ENCODE peak calls at places on chromosome 18, in seven cellular contexts. One of them, this sample, is unnamed.

GRCh38 chr18:11923454-11923853 is 15.3 kb upstream of the MPPE1 start:
- DNase-seq in lung: no peak
- DNase-seq in heart right ventricle: no peak
- DNase-seq in naive thymus-derived CD4-positive, alpha-beta T cell: no peak
- DNase-seq in left ventricle myocardium inferior: no peak
- DNase-seq in CD4-positive, alpha-beta memory T cell: no peak
- DNase-seq in adrenal gland: no peak
- DNase-seq in this sample: no peak

GRCh38 chr18:46152436-46152807 is 48.2 kb downstream of the HAUS1 start:
- DNase-seq in lung: no peak
- DNase-seq in heart right ventricle: peak; percentile 28
- DNase-seq in naive thymus-derived CD4-positive, alpha-beta T cell: no peak
- DNase-seq in left ventricle myocardium inferior: peak; percentile 51
- DNase-seq in CD4-positive, alpha-beta memory T cell: no peak
- DNase-seq in adrenal gland: peak; percentile 70
- DNase-seq in this sample: peak; percentile 62

GRCh38 chr18:9818423-9818734 is 67.4 kb upstream of the TXNDC2 start:
- DNase-seq in lung: no peak
- DNase-seq in heart right ventricle: no peak
- DNase-seq in naive thymus-derived CD4-positive, alpha-beta T cell: no peak
- DNase-seq in left ventricle myocardium inferior: no peak
- DNase-seq in CD4-positive, alpha-beta memory T cell: no peak
- DNase-seq in adrenal gland: no peak
- DNase-seq in this sample: no peak

GRCh38 chr18:66993492-66993891 is 389.6 kb upstream of the CDH19 start:
- DNase-seq in lung: no peak
- DNase-seq in heart right ventricle: no peak
- DNase-seq in naive thymus-derived CD4-positive, alpha-beta T cell: no peak
- DNase-seq in left ventricle myocardium inferior: no peak
- DNase-seq in CD4-positive, alpha-beta memory T cell: no peak
- DNase-seq in adrenal gland: no peak
- DNase-seq in this sample: no peak

GRCh38 chr18:57353940-57354461 is 1.6 kb downstream of the ST8SIA3 start:
- DNase-seq in lung: no peak
- DNase-seq in heart right ventricle: peak; percentile 19
- DNase-seq in naive thymus-derived CD4-positive, alpha-beta T cell: no peak
- DNase-seq in left ventricle myocardium inferior: peak; percentile 30
- DNase-seq in CD4-positive, alpha-beta memory T cell: no peak
- DNase-seq in adrenal gland: peak; percentile 43
- DNase-seq in this sample: peak; percentile 71

GRCh38 chr18:76553715-76554603 is 58.9 kb upstream of the ZNF516 start:
- DNase-seq in lung: peak; percentile 63
- DNase-seq in heart right ventricle: no peak
- DNase-seq in naive thymus-derived CD4-positive, alpha-beta T cell: no peak
- DNase-seq in left ventricle myocardium inferior: no peak
- DNase-seq in CD4-positive, alpha-beta memory T cell: no peak
- DNase-seq in adrenal gland: no peak
- DNase-seq in this sample: no peak

GRCh38 chr18:58051765-58052460 is 7.9 kb downstream of the NEDD4L start:
- DNase-seq in lung: no peak
- DNase-seq in heart right ventricle: no peak
- DNase-seq in naive thymus-derived CD4-positive, alpha-beta T cell: no peak
- DNase-seq in left ventricle myocardium inferior: no peak
- DNase-seq in CD4-positive, alpha-beta memory T cell: no peak
- DNase-seq in adrenal gland: no peak
- DNase-seq in this sample: no peak

GRCh38 chr18:59141294-59142068 is 1.8 kb downstream of the SEC11C start:
- DNase-seq in lung: no peak
- DNase-seq in heart right ventricle: no peak
- DNase-seq in naive thymus-derived CD4-positive, alpha-beta T cell: no peak
- DNase-seq in left ventricle myocardium inferior: no peak
- DNase-seq in CD4-positive, alpha-beta memory T cell: no peak
- DNase-seq in adrenal gland: no peak
- DNase-seq in this sample: no peak

GRCh38 chr18:67730884-67731283 is 214.4 kb upstream of the DSEL start:
- DNase-seq in lung: no peak
- DNase-seq in heart right ventricle: no peak
- DNase-seq in naive thymus-derived CD4-positive, alpha-beta T cell: no peak
- DNase-seq in left ventricle myocardium inferior: no peak
- DNase-seq in CD4-positive, alpha-beta memory T cell: no peak
- DNase-seq in adrenal gland: no peak
- DNase-seq in this sample: no peak

GRCh38 chr18:26532367-26533340 is 15.7 kb downstream of the KCTD1 start:
- DNase-seq in lung: no peak
- DNase-seq in heart right ventricle: no peak
- DNase-seq in naive thymus-derived CD4-positive, alpha-beta T cell: no peak
- DNase-seq in left ventricle myocardium inferior: no peak
- DNase-seq in CD4-positive, alpha-beta memory T cell: no peak
- DNase-seq in adrenal gland: no peak
- DNase-seq in this sample: no peak

GRCh38 chr18:70354080-70354479 is 65.2 kb downstream of the SOCS6 start:
- DNase-seq in lung: no peak
- DNase-seq in heart right ventricle: no peak
- DNase-seq in naive thymus-derived CD4-positive, alpha-beta T cell: no peak
- DNase-seq in left ventricle myocardium inferior: no peak
- DNase-seq in CD4-positive, alpha-beta memory T cell: no peak
- DNase-seq in adrenal gland: no peak
- DNase-seq in this sample: no peak

GRCh38 chr18:7735194-7735593 is 168.1 kb downstream of the PTPRM start:
- DNase-seq in lung: no peak
- DNase-seq in heart right ventricle: no peak
- DNase-seq in naive thymus-derived CD4-positive, alpha-beta T cell: no peak
- DNase-seq in left ventricle myocardium inferior: no peak
- DNase-seq in CD4-positive, alpha-beta memory T cell: no peak
- DNase-seq in adrenal gland: no peak
- DNase-seq in this sample: no peak

GRCh38 chr18:62937065-62937464 is 221.7 kb downstream of the PHLPP1 start:
- DNase-seq in lung: no peak
- DNase-seq in heart right ventricle: no peak
- DNase-seq in naive thymus-derived CD4-positive, alpha-beta T cell: no peak
- DNase-seq in left ventricle myocardium inferior: no peak
- DNase-seq in CD4-positive, alpha-beta memory T cell: no peak
- DNase-seq in adrenal gland: no peak
- DNase-seq in this sample: no peak

GRCh38 chr18:54086046-54086802 is 138.2 kb downstream of the MBD2 start:
- DNase-seq in lung: no peak
- DNase-seq in heart right ventricle: no peak
- DNase-seq in naive thymus-derived CD4-positive, alpha-beta T cell: no peak
- DNase-seq in left ventricle myocardium inferior: no peak
- DNase-seq in CD4-positive, alpha-beta memory T cell: peak; percentile 20
- DNase-seq in adrenal gland: no peak
- DNase-seq in this sample: no peak

GRCh38 chr18:6868033-6868432 is 138.5 kb downstream of the ARHGAP28 start:
- DNase-seq in lung: no peak
- DNase-seq in heart right ventricle: no peak
- DNase-seq in naive thymus-derived CD4-positive, alpha-beta T cell: no peak
- DNase-seq in left ventricle myocardium inferior: no peak
- DNase-seq in CD4-positive, alpha-beta memory T cell: no peak
- DNase-seq in adrenal gland: no peak
- DNase-seq in this sample: no peak

GRCh38 chr18:46379323-46379950 is 275.3 kb downstream of the HAUS1 start:
- DNase-seq in lung: no peak
- DNase-seq in heart right ventricle: no peak
- DNase-seq in naive thymus-derived CD4-positive, alpha-beta T cell: no peak
- DNase-seq in left ventricle myocardium inferior: no peak
- DNase-seq in CD4-positive, alpha-beta memory T cell: no peak
- DNase-seq in adrenal gland: no peak
- DNase-seq in this sample: no peak

GRCh38 chr18:79413901-79414300 is 18.2 kb downstream of the NFATC1 start:
- DNase-seq in lung: no peak
- DNase-seq in heart right ventricle: no peak
- DNase-seq in naive thymus-derived CD4-positive, alpha-beta T cell: no peak
- DNase-seq in left ventricle myocardium inferior: peak; percentile 12
- DNase-seq in CD4-positive, alpha-beta memory T cell: no peak
- DNase-seq in adrenal gland: no peak
- DNase-seq in this sample: no peak

GRCh38 chr18:13112982-13113381 is 105.6 kb upstream of the LDLRAD4 start:
- DNase-seq in lung: no peak
- DNase-seq in heart right ventricle: peak; percentile 80
- DNase-seq in naive thymus-derived CD4-positive, alpha-beta T cell: no peak
- DNase-seq in left ventricle myocardium inferior: peak; percentile 82
- DNase-seq in CD4-positive, alpha-beta memory T cell: no peak
- DNase-seq in adrenal gland: peak; percentile 51
- DNase-seq in this sample: peak; percentile 81

GRCh38 chr18:56651771-56652092 is 573 bp downstream of the WDR7 start:
- DNase-seq in lung: no peak
- DNase-seq in heart right ventricle: no peak
- DNase-seq in naive thymus-derived CD4-positive, alpha-beta T cell: no peak
- DNase-seq in left ventricle myocardium inferior: no peak
- DNase-seq in CD4-positive, alpha-beta memory T cell: no peak
- DNase-seq in adrenal gland: no peak
- DNase-seq in this sample: no peak

GRCh38 chr18:61824733-61825363 is 68.0 kb downstream of the RNF152 start:
- DNase-seq in lung: no peak
- DNase-seq in heart right ventricle: no peak
- DNase-seq in naive thymus-derived CD4-positive, alpha-beta T cell: no peak
- DNase-seq in left ventricle myocardium inferior: no peak
- DNase-seq in CD4-positive, alpha-beta memory T cell: no peak
- DNase-seq in adrenal gland: no peak
- DNase-seq in this sample: no peak

GRCh38 chr18:68735498-68736343 is 20.8 kb upstream of the TMX3 start:
- DNase-seq in lung: no peak
- DNase-seq in heart right ventricle: no peak
- DNase-seq in naive thymus-derived CD4-positive, alpha-beta T cell: peak; percentile 36
- DNase-seq in left ventricle myocardium inferior: no peak
- DNase-seq in CD4-positive, alpha-beta memory T cell: peak; percentile 22
- DNase-seq in adrenal gland: no peak
- DNase-seq in this sample: peak; percentile 19

GRCh38 chr18:62828091-62828640 is 112.8 kb downstream of the PHLPP1 start:
- DNase-seq in lung: no peak
- DNase-seq in heart right ventricle: no peak
- DNase-seq in naive thymus-derived CD4-positive, alpha-beta T cell: no peak
- DNase-seq in left ventricle myocardium inferior: no peak
- DNase-seq in CD4-positive, alpha-beta memory T cell: no peak
- DNase-seq in adrenal gland: no peak
- DNase-seq in this sample: no peak

GRCh38 chr18:3703732-3704176 is 253.8 kb downstream of the TGIF1 start:
- DNase-seq in lung: peak; percentile 52
- DNase-seq in heart right ventricle: peak; percentile 64
- DNase-seq in naive thymus-derived CD4-positive, alpha-beta T cell: peak; percentile 5
- DNase-seq in left ventricle myocardium inferior: peak; percentile 44
- DNase-seq in CD4-positive, alpha-beta memory T cell: no peak
- DNase-seq in adrenal gland: peak; percentile 81
- DNase-seq in this sample: peak; percentile 82

DNA sequence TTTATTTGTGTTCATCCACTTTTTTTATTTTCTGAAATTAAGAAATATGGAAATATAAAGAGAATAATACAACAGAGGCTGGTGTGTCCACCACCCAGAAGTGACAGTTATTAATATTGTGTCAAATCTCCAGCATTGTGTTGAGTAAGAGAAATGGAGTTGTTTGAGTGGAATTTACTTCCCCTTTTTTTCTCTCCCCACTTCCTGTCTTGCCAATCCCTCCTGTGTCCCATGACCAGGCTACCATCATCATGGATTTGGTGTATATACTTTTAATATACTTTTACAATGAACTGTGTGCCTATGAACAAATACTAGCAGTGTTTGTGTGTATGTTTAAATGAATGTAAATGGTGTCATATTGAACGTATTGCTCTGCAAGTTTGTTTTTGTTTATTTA is 276.9 kb upstream of the SKOR2 start:
- DNase-seq in lung: no peak
- DNase-seq in heart right ventricle: no peak
- DNase-seq in naive thymus-derived CD4-positive, alpha-beta T cell: no peak
- DNase-seq in left ventricle myocardium inferior: no peak
- DNase-seq in CD4-positive, alpha-beta memory T cell: no peak
- DNase-seq in adrenal gland: no peak
- DNase-seq in this sample: no peak
- H3K27me3 ChIP-seq in lung: peaks cover 3% of the 10 kb centered on the region
- H3K27me3 ChIP-seq in heart right ventricle: peaks cover 61% of the 10 kb centered on the region
- H3K27me3 ChIP-seq in naive thymus-derived CD4-positive, alpha-beta T cell: no peaks in the 10 kb centered on the region
- H3K27me3 ChIP-seq in left ventricle myocardium inferior: peaks cover 94% of the 10 kb centered on the region
- H3K27me3 ChIP-seq in CD4-positive, alpha-beta memory T cell: peaks cover 4% of the 10 kb centered on the region
- H3K27me3 ChIP-seq in adrenal gland: peaks cover 15% of the 10 kb centered on the region
- H3K27me3 ChIP-seq in this sample: no peaks in the 10 kb centered on the region

DNA sequence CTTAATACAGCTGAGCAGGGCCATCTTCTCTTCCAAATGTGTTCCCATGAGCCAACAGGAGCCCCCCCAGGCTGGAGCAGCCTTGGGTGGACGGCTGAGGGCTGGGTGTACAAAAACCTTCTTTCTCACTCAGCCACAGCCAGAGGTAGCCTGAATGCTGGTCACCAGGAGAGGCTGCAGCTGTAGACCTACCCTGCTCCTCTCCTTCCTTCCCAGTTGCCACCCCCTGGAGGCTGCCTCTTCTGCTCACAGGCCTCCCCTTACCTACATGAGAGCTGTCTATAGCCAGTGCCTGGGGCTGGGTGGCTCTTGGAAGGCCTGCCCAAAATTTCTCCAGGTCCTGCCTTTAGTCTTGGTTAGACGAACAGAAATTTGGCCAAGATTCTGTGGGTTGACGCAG is 18.4 kb downstream of the CELF4 start:
- DNase-seq in lung: no peak
- DNase-seq in heart right ventricle: no peak
- DNase-seq in naive thymus-derived CD4-positive, alpha-beta T cell: no peak
- DNase-seq in left ventricle myocardium inferior: no peak
- DNase-seq in CD4-positive, alpha-beta memory T cell: no peak
- DNase-seq in adrenal gland: no peak
- DNase-seq in this sample: no peak
- H3K27me3 ChIP-seq in lung: no peaks in the 10 kb centered on the region
- H3K27me3 ChIP-seq in heart right ventricle: peaks cover 49% of the 10 kb centered on the region
- H3K27me3 ChIP-seq in naive thymus-derived CD4-positive, alpha-beta T cell: no peaks in the 10 kb centered on the region
- H3K27me3 ChIP-seq in left ventricle myocardium inferior: peaks cover 97% of the 10 kb centered on the region
- H3K27me3 ChIP-seq in CD4-positive, alpha-beta memory T cell: no peaks in the 10 kb centered on the region
- H3K27me3 ChIP-seq in adrenal gland: no peaks in the 10 kb centered on the region
- H3K27me3 ChIP-seq in this sample: no peaks in the 10 kb centered on the region

GRCh38 chr18:24811963-24812681 is 351.7 kb downstream of the HRH4 start:
- DNase-seq in lung: no peak
- DNase-seq in heart right ventricle: no peak
- DNase-seq in naive thymus-derived CD4-positive, alpha-beta T cell: no peak
- DNase-seq in left ventricle myocardium inferior: no peak
- DNase-seq in CD4-positive, alpha-beta memory T cell: no peak
- DNase-seq in adrenal gland: no peak
- DNase-seq in this sample: no peak
- H3K27me3 ChIP-seq in lung: no peaks in the 10 kb centered on the region
- H3K27me3 ChIP-seq in heart right ventricle: no peaks in the 10 kb centered on the region
- H3K27me3 ChIP-seq in naive thymus-derived CD4-positive, alpha-beta T cell: no peaks in the 10 kb centered on the region
- H3K27me3 ChIP-seq in left ventricle myocardium inferior: peaks cover 5% of the 10 kb centered on the region
- H3K27me3 ChIP-seq in CD4-positive, alpha-beta memory T cell: no peaks in the 10 kb centered on the region
- H3K27me3 ChIP-seq in adrenal gland: no peaks in the 10 kb centered on the region
- H3K27me3 ChIP-seq in this sample: no peaks in the 10 kb centered on the region

GRCh38 chr18:22695674-22696073 is 237.5 kb upstream of the RBBP8 start:
- DNase-seq in lung: no peak
- DNase-seq in heart right ventricle: no peak
- DNase-seq in naive thymus-derived CD4-positive, alpha-beta T cell: no peak
- DNase-seq in left ventricle myocardium inferior: no peak
- DNase-seq in CD4-positive, alpha-beta memory T cell: no peak
- DNase-seq in adrenal gland: no peak
- DNase-seq in this sample: no peak

GRCh38 chr18:22691988-22692710 is 241.0 kb upstream of the RBBP8 start:
- DNase-seq in lung: no peak
- DNase-seq in heart right ventricle: no peak
- DNase-seq in naive thymus-derived CD4-positive, alpha-beta T cell: no peak
- DNase-seq in left ventricle myocardium inferior: no peak
- DNase-seq in CD4-positive, alpha-beta memory T cell: no peak
- DNase-seq in adrenal gland: no peak
- DNase-seq in this sample: no peak

GRCh38 chr18:22697561-22697960 is 235.6 kb upstream of the RBBP8 start:
- DNase-seq in lung: no peak
- DNase-seq in heart right ventricle: no peak
- DNase-seq in naive thymus-derived CD4-positive, alpha-beta T cell: no peak
- DNase-seq in left ventricle myocardium inferior: no peak
- DNase-seq in CD4-positive, alpha-beta memory T cell: no peak
- DNase-seq in adrenal gland: no peak
- DNase-seq in this sample: no peak

GRCh38 chr18:22698711-22699110 is 234.4 kb upstream of the RBBP8 start:
- DNase-seq in lung: no peak
- DNase-seq in heart right ventricle: no peak
- DNase-seq in naive thymus-derived CD4-positive, alpha-beta T cell: no peak
- DNase-seq in left ventricle myocardium inferior: no peak
- DNase-seq in CD4-positive, alpha-beta memory T cell: no peak
- DNase-seq in adrenal gland: no peak
- DNase-seq in this sample: no peak

GRCh38 chr18:22694954-22695353 is 238.2 kb upstream of the RBBP8 start:
- DNase-seq in lung: peak; percentile 45
- DNase-seq in heart right ventricle: peak; percentile 43
- DNase-seq in naive thymus-derived CD4-positive, alpha-beta T cell: no peak
- DNase-seq in left ventricle myocardium inferior: peak; percentile 26
- DNase-seq in CD4-positive, alpha-beta memory T cell: no peak
- DNase-seq in adrenal gland: peak; percentile 92
- DNase-seq in this sample: no peak
- H3K27me3 ChIP-seq in lung: no peaks in the 10 kb centered on the region
- H3K27me3 ChIP-seq in heart right ventricle: no peaks in the 10 kb centered on the region
- H3K27me3 ChIP-seq in naive thymus-derived CD4-positive, alpha-beta T cell: no peaks in the 10 kb centered on the region
- H3K27me3 ChIP-seq in left ventricle myocardium inferior: no peaks in the 10 kb centered on the region
- H3K27me3 ChIP-seq in CD4-positive, alpha-beta memory T cell: no peaks in the 10 kb centered on the region
- H3K27me3 ChIP-seq in adrenal gland: no peaks in the 10 kb centered on the region
- H3K27me3 ChIP-seq in this sample: no peaks in the 10 kb centered on the region